ENCODE peak calls at places on chromosomes 16 and 17, in five cellular contexts. Q is choroid plexus epithelial cell; X is NCI-H510A treated with DMSO at 0.1 percent for 48 hours; K is activated CD4-positive, alpha-beta T cell treated with anti-CD3 and anti-CD28 coated beads, Interleukin-2, amount 50 U/mL, for 1 hour; E is omental fat pad. I is an unnamed sample.

GRCh38 chr17:40615295-40615988 is 32.2 kb downstream of the SMARCE1 start:
- DNase-seq in K (peak), Q (peak), E (no peak), X (peak), I (peak)

GRCh38 chr16:56669005-56669839 is at the start of gene MT1H:
- DNase-seq in X (no peak), E (no peak), Q (no peak), K (no peak), I (peak)

GRCh38 chr17:51056813-51057510 is 63.7 kb downstream of the SPAG9 start:
- DNase-seq in K (peak), X (peak), E (no peak), Q (peak), I (no peak)

GRCh38 chr17:81118308-81119221 is 46.7 kb upstream of the PVALEF start:
- DNase-seq in X (no peak), Q (no peak), E (no peak), K (no peak), I (no peak)

GRCh38 chr16:85086347-85087291 is 25.7 kb downstream of the CIBAR2 start:
- DNase-seq in X (peak), Q (peak), E (peak), K (peak), I (peak)

GRCh38 chr17:78890111-78890897 is 12.7 kb downstream of the CEP295NL start:
- DNase-seq in Q (no peak), K (peak), E (no peak), X (no peak), I (peak)

GRCh38 chr16:81767987-81768592 is 11.0 kb upstream of the PLCG2 start:
- DNase-seq in Q (no peak), E (no peak), X (peak), K (no peak), I (no peak)

GRCh38 chr17:68291836-68292688 is 767 bp downstream of the ARSG start:
- DNase-seq in E (peak), X (peak), K (peak), Q (peak), I (peak)

GRCh38 chr16:76976101-76976500 is 214.9 kb upstream of the MON1B start:
- DNase-seq in X (peak), Q (no peak), K (no peak), E (no peak), I (peak)

GRCh38 chr16:64356267-64356666 is 765.6 kb downstream of the CDH11 start:
- DNase-seq in X (no peak), Q (peak), K (no peak), E (no peak), I (no peak)

GRCh38 chr17:13865650-13866049 is 203.7 kb upstream of the COX10 start:
- DNase-seq in Q (no peak), E (no peak), X (no peak), K (no peak), I (no peak)

GRCh38 chr16:24491721-24492120 is 47.6 kb upstream of the RBBP6 start:
- DNase-seq in X (no peak), K (no peak), E (no peak), Q (no peak), I (no peak)

GRCh38 chr16:79988721-79989220 is 388.2 kb upstream of the MAF start:
- DNase-seq in E (no peak), X (no peak), K (no peak), Q (peak), I (no peak)

GRCh38 chr17:39167492-39167891 is 1.5 kb upstream of the ARL5C start:
- DNase-seq in Q (no peak), X (no peak), K (no peak), E (no peak), I (no peak)

GRCh38 chr17:44901323-44901965 is 2.2 kb upstream of the EFTUD2 start:
- DNase-seq in K (no peak), Q (peak), X (peak), E (no peak), I (no peak)

GRCh38 chr16:67163164-67163902 is 1.2 kb upstream of the HSF4 start:
- DNase-seq in X (no peak), K (peak), E (no peak), Q (peak), I (peak)

I was measured in stimulated activated naive CD8-positive, alpha-beta T cell treated with anti-CD3 and anti-CD28 coated beads, Interleukin-15, amount 100 ng/mL, for 72 hours.